ENCODE peak calls at places on chromosome 4, in five cellular contexts. One of them, this sample, is unnamed.

GRCh38 chr4:48944252-48944651 is 37.7 kb upstream of the OCIAD2 start:
- DNase-seq in H1: no peak
- DNase-seq in H9: no peak
- DNase-seq in mesenchymal stem cell: no peak
- DNase-seq in trophoblast cell: no peak
- DNase-seq in this sample: no peak

GRCh38 chr4:172851534-172851933 is 317.1 kb upstream of the GALNT7 start:
- DNase-seq in H1: no peak
- DNase-seq in H9: no peak
- DNase-seq in mesenchymal stem cell: no peak
- DNase-seq in trophoblast cell: no peak
- DNase-seq in this sample: no peak

GRCh38 chr4:139492429-139492828 is 38.5 kb downstream of the RAB33B start:
- DNase-seq in H1: no peak
- DNase-seq in H9: peak; percentile 54
- DNase-seq in mesenchymal stem cell: no peak
- DNase-seq in trophoblast cell: no peak
- DNase-seq in this sample: no peak

GRCh38 chr4:11293866-11294265 is 134.8 kb downstream of the HS3ST1 start:
- DNase-seq in H1: no peak
- DNase-seq in H9: no peak
- DNase-seq in mesenchymal stem cell: no peak
- DNase-seq in trophoblast cell: peak; percentile 5
- DNase-seq in this sample: no peak

GRCh38 chr4:105352826-105353225 is 121.0 kb downstream of the PPA2 start:
- DNase-seq in H1: no peak
- DNase-seq in H9: no peak
- DNase-seq in mesenchymal stem cell: peak; percentile 38
- DNase-seq in trophoblast cell: no peak
- DNase-seq in this sample: no peak

GRCh38 chr4:74023709-74024108 is 14.8 kb downstream of the CXCL3 start:
- DNase-seq in H1: no peak
- DNase-seq in H9: no peak
- DNase-seq in mesenchymal stem cell: no peak
- DNase-seq in trophoblast cell: no peak
- DNase-seq in this sample: no peak

GRCh38 chr4:7880681-7881080 is 59.0 kb downstream of the AFAP1 start:
- DNase-seq in H1: no peak
- DNase-seq in H9: no peak
- DNase-seq in mesenchymal stem cell: no peak
- DNase-seq in trophoblast cell: no peak
- DNase-seq in this sample: no peak

GRCh38 chr4:169823685-169824084 is 65.9 kb upstream of the HPF1 start:
- DNase-seq in H1: peak; percentile 58
- DNase-seq in H9: peak; percentile 63
- DNase-seq in mesenchymal stem cell: peak; percentile 55
- DNase-seq in trophoblast cell: peak; percentile 80
- DNase-seq in this sample: peak; percentile 65

GRCh38 chr4:175504316-175504715 is 307.7 kb downstream of the GPM6A start:
- DNase-seq in H1: no peak
- DNase-seq in H9: no peak
- DNase-seq in mesenchymal stem cell: no peak
- DNase-seq in trophoblast cell: peak; percentile 68
- DNase-seq in this sample: no peak

GRCh38 chr4:99047710-99048109 is 40.9 kb downstream of the ADH5 start:
- DNase-seq in H1: no peak
- DNase-seq in H9: no peak
- DNase-seq in mesenchymal stem cell: no peak
- DNase-seq in trophoblast cell: no peak
- DNase-seq in this sample: no peak

GRCh38 chr4:129008096-129008495 is 85.2 kb downstream of the SCLT1 start:
- DNase-seq in H1: no peak
- DNase-seq in H9: no peak
- DNase-seq in mesenchymal stem cell: no peak
- DNase-seq in trophoblast cell: no peak
- DNase-seq in this sample: no peak

GRCh38 chr4:41535911-41536361 is 2.0 kb upstream of the LIMCH1 start:
- DNase-seq in H1: no peak
- DNase-seq in H9: no peak
- DNase-seq in mesenchymal stem cell: no peak
- DNase-seq in trophoblast cell: no peak
- DNase-seq in this sample: no peak

GRCh38 chr4:158139086-158139485 is 33.7 kb downstream of the GASK1B start:
- DNase-seq in H1: no peak
- DNase-seq in H9: no peak
- DNase-seq in mesenchymal stem cell: no peak
- DNase-seq in trophoblast cell: peak; percentile 93
- DNase-seq in this sample: no peak

GRCh38 chr4:54091637-54092404 is 8.1 kb upstream of the GSX2 start:
- DNase-seq in H1: peak; percentile 52
- DNase-seq in H9: peak; percentile 36
- DNase-seq in mesenchymal stem cell: peak; percentile 85
- DNase-seq in trophoblast cell: peak; percentile 79
- DNase-seq in this sample: no peak

GRCh38 chr4:169089004-169089403 is 78.9 kb upstream of the CBR4 start:
- DNase-seq in H1: no peak
- DNase-seq in H9: no peak
- DNase-seq in mesenchymal stem cell: no peak
- DNase-seq in trophoblast cell: no peak
- DNase-seq in this sample: no peak

GRCh38 chr4:10260777-10261176 is 144.2 kb upstream of the WDR1 start:
- DNase-seq in H1: no peak
- DNase-seq in H9: peak; percentile 27
- DNase-seq in mesenchymal stem cell: no peak
- DNase-seq in trophoblast cell: peak; percentile 23
- DNase-seq in this sample: no peak

GRCh38 chr4:76809594-76810305 is 88.2 kb downstream of the SOWAHB start:
- DNase-seq in H1: no peak
- DNase-seq in H9: no peak
- DNase-seq in mesenchymal stem cell: peak; percentile 96
- DNase-seq in trophoblast cell: peak; percentile 55
- DNase-seq in this sample: no peak

GRCh38 chr4:151851354-151851753 is 90.5 kb upstream of the GATB start:
- DNase-seq in H1: no peak
- DNase-seq in H9: no peak
- DNase-seq in mesenchymal stem cell: no peak
- DNase-seq in trophoblast cell: no peak
- DNase-seq in this sample: no peak

GRCh38 chr4:143375326-143376073 is 38.8 kb downstream of the GAB1 start:
- DNase-seq in H1: no peak
- DNase-seq in H9: peak; percentile 50
- DNase-seq in mesenchymal stem cell: peak; percentile 45
- DNase-seq in trophoblast cell: peak; percentile 32
- DNase-seq in this sample: no peak

GRCh38 chr4:6002926-6003325 is 15.3 kb downstream of the C4orf50 start:
- DNase-seq in H1: no peak
- DNase-seq in H9: no peak
- DNase-seq in mesenchymal stem cell: no peak
- DNase-seq in trophoblast cell: no peak
- DNase-seq in this sample: no peak

GRCh38 chr4:98939892-98940298 is 11.0 kb upstream of the EIF4E start:
- DNase-seq in H1: no peak
- DNase-seq in H9: peak; percentile 32
- DNase-seq in mesenchymal stem cell: peak; percentile 76
- DNase-seq in trophoblast cell: peak; percentile 94
- DNase-seq in this sample: peak; percentile 27

GRCh38 chr4:109754093-109754857 is 24.4 kb upstream of the PLA2G12A start:
- DNase-seq in H1: no peak
- DNase-seq in H9: no peak
- DNase-seq in mesenchymal stem cell: no peak
- DNase-seq in trophoblast cell: no peak
- DNase-seq in this sample: no peak

GRCh38 chr4:153438916-153439756 is 27.0 kb upstream of the TMEM131L start:
- DNase-seq in H1: no peak
- DNase-seq in H9: no peak
- DNase-seq in mesenchymal stem cell: no peak
- DNase-seq in trophoblast cell: no peak
- DNase-seq in this sample: no peak

GRCh38 chr4:142331132-142331531 is 515.0 kb downstream of the INPP4B start:
- DNase-seq in H1: no peak
- DNase-seq in H9: no peak
- DNase-seq in mesenchymal stem cell: peak; percentile 48
- DNase-seq in trophoblast cell: no peak
- DNase-seq in this sample: no peak

GRCh38 chr4:180060159-180060889 is 2182.9 kb upstream of the TENM3 start:
- DNase-seq in H1: no peak
- DNase-seq in H9: no peak
- DNase-seq in mesenchymal stem cell: peak; percentile 34
- DNase-seq in trophoblast cell: peak; percentile 4
- DNase-seq in this sample: peak; percentile 5

GRCh38 chr4:182894681-182895275 is 22.4 kb downstream of the DCTD start:
- DNase-seq in H1: peak; percentile 38
- DNase-seq in H9: no peak
- DNase-seq in mesenchymal stem cell: no peak
- DNase-seq in trophoblast cell: no peak
- DNase-seq in this sample: no peak

GRCh38 chr4:5004496-5004895 is 14.8 kb downstream of the CYTL1 start:
- DNase-seq in H1: no peak
- DNase-seq in H9: peak; percentile 11
- DNase-seq in mesenchymal stem cell: no peak
- DNase-seq in trophoblast cell: no peak
- DNase-seq in this sample: no peak

GRCh38 chr4:41373221-41373620 is 116.5 kb downstream of the UCHL1 start:
- DNase-seq in H1: no peak
- DNase-seq in H9: no peak
- DNase-seq in mesenchymal stem cell: no peak
- DNase-seq in trophoblast cell: no peak
- DNase-seq in this sample: no peak

GRCh38 chr4:163111588-163111987 is 55.1 kb downstream of the NAF1 start:
- DNase-seq in H1: no peak
- DNase-seq in H9: no peak
- DNase-seq in mesenchymal stem cell: peak; percentile 24
- DNase-seq in trophoblast cell: peak; percentile 11
- DNase-seq in this sample: peak; percentile 5

GRCh38 chr4:162010362-162010761 is 153.4 kb downstream of the FSTL5 start:
- DNase-seq in H1: no peak
- DNase-seq in H9: no peak
- DNase-seq in mesenchymal stem cell: peak; percentile 50
- DNase-seq in trophoblast cell: no peak
- DNase-seq in this sample: no peak

GRCh38 chr4:25662306-25662705 is 6.7 kb downstream of the SLC34A2 start:
- DNase-seq in H1: no peak
- DNase-seq in H9: no peak
- DNase-seq in mesenchymal stem cell: no peak
- DNase-seq in trophoblast cell: no peak
- DNase-seq in this sample: no peak

GRCh38 chr4:90246841-90247240 is 119.6 kb downstream of the CCSER1 start:
- DNase-seq in H1: no peak
- DNase-seq in H9: no peak
- DNase-seq in mesenchymal stem cell: no peak
- DNase-seq in trophoblast cell: peak; percentile 33
- DNase-seq in this sample: no peak

GRCh38 chr4:164807611-164808010 is 53.7 kb downstream of the SMIM31 start:
- DNase-seq in H1: no peak
- DNase-seq in H9: peak; percentile 50
- DNase-seq in mesenchymal stem cell: peak; percentile 6
- DNase-seq in trophoblast cell: peak; percentile 10
- DNase-seq in this sample: peak; percentile 76

GRCh38 chr4:33037464-33037863 is 2317.3 kb downstream of the PCDH7 start:
- DNase-seq in H1: no peak
- DNase-seq in H9: peak; percentile 31
- DNase-seq in mesenchymal stem cell: no peak
- DNase-seq in trophoblast cell: no peak
- DNase-seq in this sample: no peak

GRCh38 chr4:57182132-57182874 is 72.1 kb upstream of the IGFBP7 start:
- DNase-seq in H1: no peak
- DNase-seq in H9: no peak
- DNase-seq in mesenchymal stem cell: no peak
- DNase-seq in trophoblast cell: no peak
- DNase-seq in this sample: no peak

GRCh38 chr4:175971393-175972179 is 94.1 kb upstream of the WDR17 start:
- DNase-seq in H1: no peak
- DNase-seq in H9: no peak
- DNase-seq in mesenchymal stem cell: no peak
- DNase-seq in trophoblast cell: peak; percentile 80
- DNase-seq in this sample: no peak

DNA sequence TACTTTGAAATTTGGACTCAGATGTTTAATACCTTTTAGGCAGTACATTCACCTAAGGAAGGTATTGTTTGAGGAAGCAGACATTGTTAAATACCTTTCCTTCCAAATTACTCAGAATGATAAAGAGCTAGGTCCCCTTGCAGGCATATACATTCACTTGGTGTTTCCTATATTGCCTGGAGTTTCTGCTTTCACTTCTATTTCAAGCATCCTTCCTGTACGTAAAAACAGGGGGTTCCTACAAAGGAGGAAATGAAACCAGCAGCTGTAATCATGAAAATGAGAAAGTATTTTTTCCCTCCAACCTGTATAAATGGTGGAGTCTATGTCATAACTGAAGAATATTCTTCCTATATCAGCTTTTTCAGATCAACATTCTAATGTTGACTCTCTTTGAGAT is 90.4 kb upstream of the RASGEF1B start:
- DNase-seq in H1: no peak
- DNase-seq in H9: no peak
- DNase-seq in mesenchymal stem cell: no peak
- DNase-seq in trophoblast cell: peak; percentile 22
- DNase-seq in this sample: no peak
- H2BK12ac ChIP-seq in H1: no peak overlapping the region
- H2BK12ac ChIP-seq in H9: no peak overlapping the region
- H2BK12ac ChIP-seq in mesenchymal stem cell: no peak overlapping the region
- H2BK12ac ChIP-seq in trophoblast cell: no peak overlapping the region
- H2BK12ac ChIP-seq in this sample: no peak overlapping the region

GRCh38 chr4:15245006-15245530 is 182.8 kb upstream of the C1QTNF7 start:
- DNase-seq in H1: no peak
- DNase-seq in H9: no peak
- DNase-seq in mesenchymal stem cell: no peak
- DNase-seq in trophoblast cell: no peak
- DNase-seq in this sample: no peak
- H3K4ac ChIP-seq in H1: no peak overlapping the region
- H3K4ac ChIP-seq in H9: no peak overlapping the region
- H3K4ac ChIP-seq in mesenchymal stem cell: no peak overlapping the region
- H3K4ac ChIP-seq in trophoblast cell: no peak overlapping the region
- H3K4ac ChIP-seq in this sample: no peak overlapping the region

GRCh38 chr4:75036046-75036445 is 103.1 kb downstream of the PARM1 start:
- DNase-seq in H1: no peak
- DNase-seq in H9: no peak
- DNase-seq in mesenchymal stem cell: no peak
- DNase-seq in trophoblast cell: no peak
- DNase-seq in this sample: no peak
- H2BK12ac ChIP-seq in H1: no peak overlapping the region
- H2BK12ac ChIP-seq in H9: no peak overlapping the region
- H2BK12ac ChIP-seq in mesenchymal stem cell: no peak overlapping the region
- H2BK12ac ChIP-seq in trophoblast cell: no peak overlapping the region
- H2BK12ac ChIP-seq in this sample: no peak overlapping the region

DNA sequence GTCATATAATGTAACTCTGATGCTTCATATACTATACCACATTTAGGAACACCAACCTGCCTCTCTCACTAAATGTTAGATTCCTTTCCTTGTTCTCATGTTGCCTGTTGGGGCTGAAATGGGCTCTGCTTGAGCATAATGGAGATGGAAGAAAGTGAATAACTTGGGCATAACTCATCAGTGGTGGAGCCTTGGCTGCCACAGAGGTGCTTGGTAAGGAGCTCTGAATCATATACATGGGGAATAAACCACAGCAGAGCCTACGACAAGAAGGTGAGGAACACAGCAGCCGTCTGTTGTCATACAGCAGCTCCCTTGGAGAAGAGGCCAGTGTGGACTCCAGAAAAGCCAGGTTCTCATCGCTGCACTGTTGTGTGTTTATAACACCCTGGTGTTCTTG is 84.4 kb downstream of the SPRY1 start:
- DNase-seq in H1: no peak
- DNase-seq in H9: no peak
- DNase-seq in mesenchymal stem cell: peak; percentile 62
- DNase-seq in trophoblast cell: no peak
- DNase-seq in this sample: no peak
- H3K4ac ChIP-seq in H1: no peak overlapping the region
- H3K4ac ChIP-seq in H9: no peak overlapping the region
- H3K4ac ChIP-seq in mesenchymal stem cell: peak overlapping the region; percentile 25
- H3K4ac ChIP-seq in trophoblast cell: no peak overlapping the region
- H3K4ac ChIP-seq in this sample: no peak overlapping the region